ENCODE peak calls at places on chromosomes 3 and 15, in eight cellular contexts. H, C, R, P, U, K, Q and A are unnamed samples.

GRCh38 chr15:52028431-52029093 is 9.5 kb downstream of the MAPK6 start:
- DNase-seq in U (no peak), R (no peak), H (no peak), Q (no peak), C (no peak), P (no peak), K (no peak), A (no peak)

GRCh38 chr3:114221165-114221880 is 16.1 kb downstream of the ZNF80 start:
- DNase-seq in C (no peak), H (no peak), P (peak), R (no peak), Q (no peak), U (peak), K (no peak), A (no peak)

GRCh38 chr3:187978433-187979011 is 175.4 kb upstream of the LPP start:
- DNase-seq in R (no peak), Q (no peak), U (no peak), H (no peak), P (no peak), C (no peak), K (no peak), A (no peak)

GRCh38 chr3:44235604-44236484 is 5.8 kb upstream of the TOPAZ1 start:
- DNase-seq in C (no peak), H (peak), Q (peak), P (no peak), U (peak), K (peak), R (peak), A (peak)

GRCh38 chr3:195467641-195468390 is 25.0 kb upstream of the ACAP2 start:
- DNase-seq in C (no peak), K (no peak), R (no peak), P (no peak), U (no peak), H (no peak), Q (no peak), A (no peak)

GRCh38 chr3:159323848-159324247 is 522.0 kb downstream of the MFSD1 start:
- DNase-seq in R (no peak), U (no peak), Q (no peak), K (no peak), P (no peak), C (no peak), H (no peak), A (no peak)

GRCh38 chr3:182058488-182058887 is 346.8 kb downstream of the SOX2 start:
- DNase-seq in R (no peak), K (no peak), C (no peak), U (no peak), Q (no peak), P (no peak), H (no peak), A (peak)

GRCh38 chr15:98442379-98442833 is 205.9 kb upstream of the IGF1R start:
- DNase-seq in H (peak), Q (no peak), R (peak), C (no peak), U (no peak), P (no peak), K (peak), A (peak)

GRCh38 chr15:96341465-96342142 is 11.1 kb downstream of the NR2F2 start:
- DNase-seq in C (no peak), H (peak), P (no peak), U (no peak), Q (peak), R (no peak), K (no peak), A (no peak)
- H3K4me3 ChIP-seq in C (peak), H (peak), P (no peak), U (no peak), Q (peak), R (peak), K (no peak), A (peak)

GRCh38 chr15:69159805-69160140 is 662 bp upstream of the GLCE start:
- DNase-seq in C (no peak), Q (no peak), R (no peak), P (no peak), H (no peak), K (no peak), U (no peak), A (no peak)

GRCh38 chr15:69160976-69161877 is 792 bp downstream of the GLCE start:
- DNase-seq in Q (peak), U (peak), K (peak), C (peak), H (peak), P (peak), R (peak), A (peak)

GRCh38 chr15:69163124-69163669 is 2.8 kb downstream of the GLCE start:
- DNase-seq in Q (no peak), K (no peak), P (no peak), H (no peak), R (no peak), U (no peak), C (no peak), A (no peak)

GRCh38 chr15:69160141-69160975 is at the start of gene GLCE:
- DNase-seq in H (peak), C (peak), R (peak), K (peak), P (peak), U (peak), Q (peak), A (peak)

DNA sequence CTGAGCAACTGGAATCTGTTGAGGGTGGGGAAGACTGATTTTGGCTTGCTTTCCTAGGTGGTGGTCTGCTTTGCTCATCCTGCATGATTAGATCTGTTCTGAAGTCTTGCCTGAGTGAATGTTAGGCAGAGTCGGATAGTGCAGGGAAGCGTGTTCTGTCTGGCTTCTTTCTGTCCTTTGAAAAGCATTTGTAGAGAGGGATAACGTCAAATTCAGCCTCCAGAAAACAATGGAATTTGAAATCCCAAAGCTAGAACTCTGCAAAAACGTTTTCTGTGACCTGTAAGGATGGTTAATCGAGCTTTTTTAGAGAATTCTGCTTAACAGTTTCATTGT is 1.4 kb downstream of the GLCE start:
- DNase-seq in K (no peak), P (no peak), U (no peak), R (no peak), H (no peak), C (no peak), Q (no peak), A (no peak)
- H3K4me3 ChIP-seq in K (no peak), P (peak), U (peak), R (peak), H (peak), C (peak), Q (peak), A (peak)

DNA sequence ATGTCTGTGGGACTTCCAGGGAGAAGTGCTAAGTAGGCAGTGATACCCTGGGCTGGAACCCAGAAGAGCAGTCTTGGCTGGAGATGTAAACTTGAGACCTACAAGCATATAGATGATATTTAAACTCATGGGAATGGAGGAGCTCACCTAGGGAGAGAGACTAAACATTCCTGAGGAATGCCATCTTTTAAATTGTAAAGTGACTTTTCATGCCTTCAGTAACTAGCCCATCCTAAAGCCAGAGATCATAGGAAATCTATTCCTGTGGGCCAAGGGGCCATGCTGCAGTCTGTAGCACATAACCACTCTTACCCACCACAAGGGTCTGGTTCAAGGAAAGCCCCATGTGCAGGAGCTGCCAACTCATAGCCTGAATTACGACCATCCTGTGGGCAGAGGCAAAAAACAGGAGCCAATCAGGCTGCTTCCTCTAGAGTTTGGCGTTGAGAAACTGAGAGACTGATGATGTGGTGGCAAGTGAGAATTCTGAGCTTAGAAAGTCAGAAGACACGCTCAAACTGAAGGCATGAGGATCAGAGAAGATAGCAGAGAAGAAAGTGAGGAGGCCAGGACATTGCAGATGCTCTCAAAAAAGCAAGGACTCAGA is 37.5 kb downstream of the CTDSPL start:
- DNase-seq in R (no peak), U (no peak), C (no peak), Q (no peak), H (no peak), K (no peak), P (no peak), A (no peak)
- H3K4me3 ChIP-seq in R (no peak), U (no peak), C (no peak), Q (no peak), H (no peak), K (no peak), P (no peak), A (no peak)

DNA sequence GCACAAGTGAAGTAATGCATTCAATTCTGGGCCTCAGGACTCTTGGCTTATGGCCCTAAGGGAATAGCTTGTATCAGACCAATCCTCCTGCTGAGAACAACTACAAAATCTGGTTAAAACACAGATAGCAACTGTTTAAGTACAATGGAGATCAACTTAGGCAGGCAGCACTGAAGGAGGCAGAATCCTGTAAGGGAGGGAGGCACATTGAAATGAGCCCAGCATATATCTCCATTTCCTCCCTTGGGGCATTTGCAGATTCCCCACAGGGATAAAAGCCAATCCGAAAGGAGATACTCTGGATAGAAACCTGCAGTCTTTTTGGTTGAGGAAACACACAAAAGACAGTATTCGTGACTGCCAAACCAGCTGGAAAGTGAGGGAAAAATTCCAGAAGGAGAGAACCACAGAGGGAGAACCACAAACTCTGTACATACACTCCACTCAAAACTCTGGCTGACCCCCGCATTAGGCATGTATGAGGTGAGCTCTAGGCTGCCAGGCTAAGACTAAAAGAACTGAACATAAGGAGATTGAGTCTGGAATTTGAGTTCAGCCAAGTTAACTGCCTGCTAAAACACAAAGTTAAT is 57.3 kb downstream of the ETFA start:
- DNase-seq in U (no peak), C (no peak), P (no peak), H (no peak), Q (no peak), R (no peak), K (no peak), A (no peak)
- H3K4me3 ChIP-seq in U (no peak), C (no peak), P (no peak), H (no peak), Q (no peak), R (no peak), K (no peak), A (no peak)